ENCODE peak calls at places on chromosomes 12 and 14, in five cellular contexts. N is CD8-positive, alpha-beta memory T cell; W is lower lobe of right lung; X is tibial nerve; U is sigmoid colon. Y is an unnamed sample. For H3K9me3, the result is how much of the 10 kb centered on the place peaks cover.

GRCh38 chr12:68097386-68097785 is 62.2 kb downstream of the IFNG start:
- DNase-seq in W (no peak), U (no peak), N (no peak), X (no peak), Y (no peak)

GRCh38 chr14:22807432-22808087 is 7.7 kb downstream of the SLC7A7 start:
- DNase-seq in X (no peak), W (no peak), U (no peak), N (no peak), Y (no peak)

GRCh38 chr12:82835217-82835616 is 148.5 kb downstream of the TMTC2 start:
- DNase-seq in X (no peak), N (no peak), W (no peak), U (no peak), Y (no peak)

GRCh38 chr14:61360796-61361526 is 39.6 kb downstream of the PRKCH start:
- DNase-seq in W (no peak), N (no peak), U (no peak), X (no peak), Y (no peak)

GRCh38 chr14:102739190-102739469 is 38.1 kb upstream of the TRAF3 start:
- DNase-seq in W (no peak), N (no peak), X (no peak), U (no peak), Y (no peak)

GRCh38 chr14:67187210-67187609 is 2.0 kb upstream of the GARIN2 start:
- DNase-seq in N (no peak), X (no peak), U (no peak), W (no peak), Y (peak)

GRCh38 chr12:3725267-3726115 is 27.4 kb downstream of the CRACR2A start:
- DNase-seq in X (peak), W (no peak), U (no peak), N (no peak), Y (peak)

GRCh38 chr12:12608557-12608957 is 3.1 kb upstream of the CREBL2 start:
- DNase-seq in N (no peak), W (no peak), X (no peak), U (no peak), Y (peak)

GRCh38 chr12:48818831-48819590 is 715 bp downstream of the CACNB3 start:
- DNase-seq in W (no peak), U (no peak), X (no peak), N (peak), Y (peak)

GRCh38 chr12:93361159-93361919 is 16.4 kb upstream of the NUDT4 start:
- DNase-seq in W (no peak), U (no peak), N (no peak), X (no peak), Y (peak)

GRCh38 chr14:75660630-75661498 is at the start of the genes ERG28 and TTLL5:
- DNase-seq in X (peak), U (peak), W (peak), N (peak), Y (peak)

GRCh38 chr14:32508281-32508680 is 179.2 kb downstream of the AKAP6 start:
- DNase-seq in N (no peak), U (no peak), X (no peak), W (no peak), Y (no peak)
- H3K27ac ChIP-seq in N (no peak), U (peak), X (no peak), W (no peak), Y (peak)

GRCh38 chr12:125093681-125094025 is 28.4 kb downstream of the AACS start:
- DNase-seq in N (no peak), W (no peak), U (no peak), X (no peak), Y (peak)
- H3K9me3 ChIP-seq in N (under half), W (under half), U (under half), X (under half), Y (under half)

GRCh38 chr12:121766290-121767039 is 27.0 kb downstream of the RHOF start:
- DNase-seq in X (no peak), N (no peak), U (no peak), W (no peak), Y (peak)

GRCh38 chr12:121765573-121765972 is 27.9 kb downstream of the RHOF start:
- DNase-seq in X (no peak), W (no peak), N (no peak), U (no peak), Y (peak)

GRCh38 chr12:121769297-121769830 is 24.1 kb downstream of the RHOF start:
- DNase-seq in N (no peak), W (no peak), U (no peak), X (no peak), Y (peak)

GRCh38 chr12:121769831-121770301 is 23.6 kb downstream of the RHOF start:
- DNase-seq in U (no peak), N (no peak), X (no peak), W (no peak), Y (no peak)

GRCh38 chr12:121767525-121768016 is 25.9 kb downstream of the RHOF start:
- DNase-seq in N (no peak), W (no peak), U (peak), X (no peak), Y (peak)
- H3K27ac ChIP-seq in N (no peak), W (no peak), U (peak), X (no peak), Y (peak)

GRCh38 chr14:105930572-105930971 is 404.2 kb downstream of the TMEM121 start:
- DNase-seq in X (no peak), N (no peak), W (no peak), U (peak), Y (peak)
- H3K9me3 ChIP-seq in X (under half), N (under half), W (under half), U (under half), Y (under half)

DNA sequence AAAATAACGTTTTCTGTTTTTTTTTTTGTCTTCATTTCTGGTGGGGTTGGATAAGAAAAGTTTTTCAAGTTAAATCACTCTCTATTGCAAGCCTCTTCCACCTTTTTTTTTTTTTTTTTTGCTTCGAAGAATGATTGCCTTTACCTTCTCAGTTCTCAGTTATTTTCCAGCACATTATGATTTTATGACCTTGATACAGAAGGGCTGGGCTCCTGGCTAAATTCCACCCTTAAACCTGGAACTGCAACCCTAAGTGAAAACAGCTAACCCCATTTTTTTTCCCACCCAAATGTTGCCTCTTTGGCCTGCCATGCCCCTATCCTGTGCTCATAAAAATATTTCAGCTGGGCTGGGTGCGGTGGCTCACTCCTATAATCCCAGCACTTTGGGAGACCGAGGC is 31.4 kb downstream of the PSEN1 start:
- DNase-seq in X (no peak), U (no peak), N (no peak), W (no peak), Y (peak)
- H3K27ac ChIP-seq in X (no peak), U (no peak), N (no peak), W (no peak), Y (no peak)

DNA sequence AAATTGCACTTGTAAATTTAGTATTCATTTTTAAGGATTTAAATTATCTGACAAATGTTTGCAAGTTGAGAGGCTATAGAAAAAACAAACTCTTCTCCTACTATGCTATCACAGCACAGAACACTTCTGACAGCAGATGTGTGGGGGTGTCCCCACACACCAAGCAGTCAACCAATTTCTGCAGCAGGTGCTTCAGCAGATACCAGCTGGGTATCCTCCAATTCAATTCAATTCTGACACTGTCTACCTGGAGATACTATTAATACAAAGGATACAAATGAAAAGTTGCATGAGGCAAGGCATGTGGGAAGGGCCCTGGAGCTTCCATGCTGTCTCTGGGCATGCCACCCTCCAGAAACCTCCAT is 35.1 kb downstream of the PCNX1 start:
- DNase-seq in X (no peak), N (no peak), U (no peak), W (no peak), Y (no peak)
- H3K9me3 ChIP-seq in X (under half), N (under half), U (under half), W (under half), Y (under half)

DNA sequence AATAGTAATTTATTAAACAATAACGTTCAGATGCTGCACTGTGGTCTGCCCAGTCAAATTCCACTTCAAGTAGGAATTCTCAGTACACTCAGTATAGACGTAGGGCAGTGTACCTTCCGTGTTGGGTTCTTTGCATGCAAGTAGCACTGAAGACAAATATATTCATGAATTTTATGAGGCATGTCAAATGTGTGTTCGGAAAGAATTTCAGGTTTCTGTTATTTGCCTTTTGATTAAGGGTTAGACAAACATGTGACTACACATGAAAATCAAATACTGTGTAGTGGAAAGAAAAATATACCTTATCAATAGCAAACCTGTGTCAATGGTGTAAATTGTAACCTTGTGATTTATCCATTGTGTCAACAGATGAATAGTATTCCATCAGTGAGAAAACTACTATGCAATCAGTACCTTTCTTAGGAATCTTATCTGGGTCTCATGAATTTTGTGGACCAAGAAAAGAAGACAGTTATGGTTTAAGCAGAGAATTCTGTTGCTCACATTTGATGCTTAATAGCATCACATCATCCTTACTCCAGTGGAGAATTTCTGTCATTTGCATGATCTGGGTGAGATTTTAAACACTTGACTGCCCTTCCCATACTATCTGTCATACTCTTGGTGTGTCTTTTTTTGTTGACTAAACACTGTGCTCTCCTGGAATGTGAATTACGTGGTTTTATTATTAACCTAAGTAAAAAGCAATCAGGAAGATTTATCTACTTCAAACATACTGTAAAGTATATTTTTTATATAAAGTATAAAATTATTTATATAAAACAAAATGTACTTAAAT is 13.3 kb downstream of the TMEM260 start:
- DNase-seq in W (no peak), U (no peak), X (no peak), N (no peak), Y (peak)
- H3K27ac ChIP-seq in W (no peak), U (no peak), X (no peak), N (no peak), Y (no peak)